ENCODE peak calls at places on chromosomes 16 and 17, in nine cellular contexts. T is neural crest cell; Y is cardiac muscle cell; J is transverse colon; O is A172; D is mucosa of gallbladder; C is EH; B is activated naive CD4-positive, alpha-beta T cell treated with anti-CD3 and anti-CD28 coated beads for 36 hours; X is naive thymus-derived CD4-positive, alpha-beta T cell. N is an unnamed sample.
A peak's percentile ranks its signal among the peaks of the same experiment; 100 is the strongest.

GRCh38 chr17:57671546-57672204 is 73.4 kb downstream of the CCDC182 start:
- DNase-seq in T (peak; percentile 65), Y (peak; percentile 84), J (peak; percentile 71), X (peak; percentile 65), C (peak; percentile 81), B (peak; percentile 83), O (peak; percentile 85), D (peak; percentile 64), N (peak; percentile 43)

GRCh38 chr16:15613676-15614075 is 29.3 kb downstream of the MARF1 start:
- DNase-seq in T (no peak), J (no peak), Y (no peak), O (peak; percentile 8), B (no peak), X (no peak), C (no peak), D (no peak), N (no peak)

GRCh38 chr16:23504453-23505179 is 5.7 kb downstream of the GGA2 start:
- DNase-seq in Y (peak; percentile 88), X (no peak), J (peak; percentile 42), D (peak; percentile 36), O (peak; percentile 99), C (peak; percentile 97), T (no peak), B (peak; percentile 91), N (peak; percentile 56)

GRCh38 chr17:77353684-77354419 is 213.1 kb downstream of the SEC14L1 start:
- DNase-seq in Y (peak; percentile 17), X (no peak), O (no peak), C (no peak), T (no peak), J (no peak), B (no peak), D (peak; percentile 9), N (no peak)

GRCh38 chr16:700684-701584 is 4.7 kb downstream of the FBXL16 start:
- DNase-seq in J (no peak), C (peak; percentile 30), B (no peak), D (no peak), O (no peak), Y (no peak), X (peak; percentile 68), T (peak; percentile 67), N (no peak)

GRCh38 chr16:52114414-52114813 is 432.5 kb downstream of the TOX3 start:
- DNase-seq in J (no peak), B (no peak), X (no peak), C (no peak), T (no peak), D (peak; percentile 30), Y (no peak), O (peak; percentile 39), N (no peak)

GRCh38 chr17:39938140-39938869 is 10.8 kb downstream of the LRRC3C start:
- DNase-seq in C (no peak), X (no peak), O (no peak), J (no peak), D (no peak), B (no peak), T (no peak), Y (no peak), N (no peak)

GRCh38 chr17:27199948-27200347 is 94.0 kb upstream of the WSB1 start:
- DNase-seq in X (no peak), Y (peak; percentile 2), D (no peak), C (no peak), O (peak; percentile 9), J (no peak), T (no peak), B (no peak), N (no peak)

GRCh38 chr17:63772801-63773271 is 561 bp downstream of the CCDC47 start:
- DNase-seq in B (no peak), X (no peak), T (no peak), Y (peak; percentile 32), J (peak; percentile 13), C (peak; percentile 46), D (no peak), O (no peak), N (no peak)

GRCh38 chr16:67936124-67936875 is at the start of gene PSMB10:
- DNase-seq in B (peak; percentile 62), D (no peak), X (peak; percentile 84), Y (peak; percentile 66), J (no peak), O (no peak), T (no peak), C (peak; percentile 86), N (peak; percentile 19)

GRCh38 chr16:3745751-3746355 is 28.5 kb upstream of the TRAP1 start:
- DNase-seq in D (no peak), B (no peak), C (peak; percentile 18), Y (peak; percentile 5), X (no peak), T (no peak), O (peak; percentile 47), J (no peak), N (no peak)

GRCh38 chr16:69564845-69565610 is 738 bp upstream of the NFAT5 start:
- DNase-seq in T (no peak), C (peak; percentile 9), J (no peak), X (peak; percentile 23), O (no peak), B (no peak), D (no peak), Y (peak; percentile 13), N (no peak)

GRCh38 chr17:46719889-46720288 is 98.6 kb downstream of the WNT3 start:
- DNase-seq in O (no peak), D (no peak), C (no peak), B (no peak), X (no peak), T (no peak), Y (no peak), J (no peak), N (no peak)

GRCh38 chr16:50428742-50429141 is 60.0 kb upstream of the BRD7 start:
- DNase-seq in Y (no peak), X (no peak), B (no peak), C (no peak), T (no peak), D (no peak), J (no peak), O (no peak), N (no peak)

GRCh38 chr17:2815781-2816185 is 19.5 kb downstream of the RAP1GAP2 start:
- DNase-seq in X (no peak), D (no peak), Y (no peak), B (no peak), O (no peak), C (no peak), J (no peak), T (no peak), N (no peak)

GRCh38 chr17:60154616-60155426 is 5.0 kb downstream of the CA4 start:
- DNase-seq in C (peak; percentile 82), T (no peak), B (no peak), D (peak; percentile 81), X (no peak), O (peak; percentile 61), Y (peak; percentile 81), J (no peak), N (no peak)

GRCh38 chr16:5036228-5037156 is 2.8 kb upstream of the NAGPA start:
- DNase-seq in O (no peak), X (no peak), C (no peak), T (no peak), D (no peak), B (no peak), Y (peak; percentile 80), J (no peak), N (no peak)

GRCh38 chr16:85571813-85572619 is 41.1 kb upstream of the GSE1 start:
- DNase-seq in X (no peak), D (no peak), C (no peak), T (no peak), J (peak; percentile 54), Y (no peak), O (no peak), B (no peak), N (no peak)

GRCh38 chr17:37292429-37293139 is 83.2 kb upstream of the C17orf78 start:
- DNase-seq in O (no peak), X (no peak), C (no peak), J (no peak), D (no peak), Y (peak; percentile 88), B (no peak), T (no peak), N (no peak)

GRCh38 chr17:42795465-42795864 is 3.0 kb downstream of the COA3 start:
- DNase-seq in X (no peak), Y (no peak), D (no peak), J (peak; percentile 39), O (no peak), T (no peak), C (no peak), B (no peak), N (no peak)

GRCh38 chr17:20279631-20280030 is 187.7 kb downstream of the LGALS9B start:
- DNase-seq in C (no peak), D (no peak), B (no peak), T (no peak), O (no peak), Y (no peak), X (no peak), J (no peak), N (no peak)

GRCh38 chr17:60577147-60577925 is 22.7 kb upstream of the PPM1D start:
- DNase-seq in X (peak; percentile 14), J (peak; percentile 25), B (peak; percentile 38), D (peak; percentile 44), O (no peak), C (peak; percentile 75), T (no peak), Y (peak; percentile 75), N (no peak)

GRCh38 chr17:40466298-40466971 is 23.2 kb downstream of the IGFBP4 start:
- DNase-seq in Y (no peak), D (no peak), C (no peak), O (no peak), B (no peak), X (no peak), J (no peak), T (no peak), N (no peak)

GRCh38 chr16:49811630-49812334 is 44.1 kb downstream of the ZNF423 start:
- DNase-seq in X (no peak), T (no peak), B (no peak), C (no peak), Y (peak; percentile 44), O (no peak), J (no peak), D (no peak), N (no peak)

GRCh38 chr16:57513371-57514102 is 22.8 kb downstream of the CCDC102A start:
- DNase-seq in C (peak; percentile 65), D (no peak), Y (no peak), J (peak; percentile 60), X (no peak), B (no peak), O (no peak), T (no peak), N (no peak)

GRCh38 chr16:64469906-64470702 is 651.8 kb downstream of the CDH11 start:
- DNase-seq in C (peak; percentile 20), J (no peak), X (no peak), O (no peak), T (no peak), D (no peak), Y (peak; percentile 22), B (no peak), N (no peak)

GRCh38 chr16:85564277-85565051 is 48.7 kb upstream of the GSE1 start:
- DNase-seq in C (no peak), B (peak; percentile 21), X (no peak), T (no peak), O (no peak), Y (no peak), D (no peak), J (peak; percentile 54), N (no peak)

GRCh38 chr17:49387374-49388289 is 25.6 kb upstream of the ZNF652 start:
- DNase-seq in O (no peak), B (peak; percentile 24), C (no peak), J (no peak), T (no peak), Y (no peak), D (no peak), X (no peak), N (no peak)

GRCh38 chr17:78396436-78397335 is 18.2 kb downstream of the PGS1 start:
- DNase-seq in J (no peak), O (no peak), B (no peak), X (no peak), C (no peak), T (no peak), D (no peak), Y (no peak), N (no peak)

GRCh38 chr16:85269165-85269564 is 156.9 kb upstream of the CIBAR2 start:
- DNase-seq in Y (no peak), O (no peak), J (no peak), C (no peak), T (no peak), B (no peak), D (no peak), X (no peak), N (no peak)

GRCh38 chr16:12951392-12951791 is 50.0 kb downstream of the SHISA9 start:
- DNase-seq in X (no peak), D (no peak), T (no peak), C (no peak), J (no peak), B (no peak), O (no peak), Y (no peak), N (no peak)